ENCODE peak calls at places on chromosomes 16 and 17, in five cellular contexts. R is uterus, L is GM12864, V is breast epithelium, H is A549. X is an unnamed sample.

GRCh38 chr17:66343531-66344078 is 41.2 kb downstream of the PRKCA start:
- DNase-seq in H (peak), R (no peak), V (no peak), L (no peak), X (no peak)

GRCh38 chr17:80619535-80620235 is 75.0 kb downstream of the RPTOR start:
- DNase-seq in R (no peak), L (no peak), H (peak), V (no peak), X (peak)

GRCh38 chr17:12693640-12694039 is 27.9 kb downstream of the MYOCD start:
- DNase-seq in V (no peak), R (no peak), H (no peak), L (no peak), X (no peak)

GRCh38 chr17:76547183-76547641 is 7.4 kb downstream of the PRCD start:
- DNase-seq in V (no peak), L (no peak), H (peak), R (peak), X (peak)

GRCh38 chr16:13401631-13402030 is 500.2 kb downstream of the SHISA9 start:
- DNase-seq in V (no peak), H (no peak), L (no peak), R (no peak), X (no peak)

GRCh38 chr17:76027159-76027839 is at the start of gene EVPL:
- DNase-seq in L (no peak), V (peak), R (no peak), H (peak), X (no peak)

GRCh38 chr16:70577256-70577698 is 53.7 kb downstream of the SF3B3 start:
- DNase-seq in V (peak), L (no peak), R (no peak), H (no peak), X (peak)

GRCh38 chr16:14475370-14476139 is 154.5 kb downstream of the PARN start:
- DNase-seq in R (no peak), H (peak), V (no peak), L (no peak), X (no peak)

GRCh38 chr17:42544874-42545283 is 7.8 kb upstream of the HSD17B1 start:
- DNase-seq in R (no peak), V (no peak), L (no peak), H (no peak), X (no peak)

GRCh38 chr17:42547698-42548069 is 5.0 kb upstream of the HSD17B1 start:
- DNase-seq in L (no peak), V (no peak), H (no peak), R (no peak), X (no peak)

GRCh38 chr17:42547001-42547461 is 5.7 kb upstream of the HSD17B1 start:
- DNase-seq in V (no peak), L (no peak), R (no peak), H (no peak), X (no peak)

GRCh38 chr17:42548993-42549755 is 3.5 kb upstream of the HSD17B1 start:
- DNase-seq in V (no peak), L (no peak), H (no peak), R (no peak), X (no peak)

GRCh38 chr17:42548070-42548837 is 4.5 kb upstream of the HSD17B1 start:
- DNase-seq in R (peak), L (peak), V (peak), H (peak), X (no peak)
- TF ChIP-seq CTCF in R (peak), L (peak), V (peak), H (peak), X (no peak)

GRCh38 chr17:30104575-30105339 is 11.9 kb upstream of the NSRP1 start:
- DNase-seq in H (peak), R (peak), V (peak), L (no peak), X (peak)

DNA sequence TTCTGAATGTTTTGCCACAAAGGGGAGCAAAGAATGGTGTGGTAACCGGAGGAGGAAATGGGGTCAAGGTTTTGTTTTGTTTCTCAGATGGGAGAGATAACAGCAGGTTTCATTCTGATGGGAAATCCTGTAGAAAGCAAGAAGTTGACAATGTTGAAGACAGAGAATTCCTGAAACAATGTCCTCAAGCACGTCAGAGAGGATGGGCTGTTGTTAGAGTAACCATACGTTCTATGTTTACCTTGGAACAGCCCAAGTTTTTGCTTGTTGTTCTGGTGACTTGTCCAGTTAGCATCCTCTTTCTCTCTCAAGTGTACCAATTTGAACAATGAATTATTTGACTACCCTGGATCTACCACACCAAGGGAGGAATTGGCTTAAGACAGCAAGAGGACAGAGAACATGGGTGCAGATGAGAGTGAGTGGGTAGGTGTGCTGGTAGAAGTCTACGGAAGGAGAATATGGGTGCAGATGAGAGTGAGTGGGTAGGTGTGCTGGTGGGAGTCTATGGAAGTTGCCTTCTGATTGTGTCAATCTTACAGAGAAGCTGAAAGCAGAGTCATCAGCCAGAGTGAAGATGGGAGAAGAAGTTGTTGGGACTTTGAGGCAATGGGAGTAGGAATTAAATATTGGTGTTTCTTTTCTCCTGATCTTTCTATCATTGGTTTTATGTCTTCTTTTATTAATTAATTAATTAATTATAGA is 14.8 kb upstream of the NSRP1 start:
- DNase-seq in H (no peak), V (no peak), L (no peak), R (no peak), X (no peak)
- H3K4me3 ChIP-seq in H (no peak), V (no peak), L (no peak), R (no peak), X (no peak)

DNA sequence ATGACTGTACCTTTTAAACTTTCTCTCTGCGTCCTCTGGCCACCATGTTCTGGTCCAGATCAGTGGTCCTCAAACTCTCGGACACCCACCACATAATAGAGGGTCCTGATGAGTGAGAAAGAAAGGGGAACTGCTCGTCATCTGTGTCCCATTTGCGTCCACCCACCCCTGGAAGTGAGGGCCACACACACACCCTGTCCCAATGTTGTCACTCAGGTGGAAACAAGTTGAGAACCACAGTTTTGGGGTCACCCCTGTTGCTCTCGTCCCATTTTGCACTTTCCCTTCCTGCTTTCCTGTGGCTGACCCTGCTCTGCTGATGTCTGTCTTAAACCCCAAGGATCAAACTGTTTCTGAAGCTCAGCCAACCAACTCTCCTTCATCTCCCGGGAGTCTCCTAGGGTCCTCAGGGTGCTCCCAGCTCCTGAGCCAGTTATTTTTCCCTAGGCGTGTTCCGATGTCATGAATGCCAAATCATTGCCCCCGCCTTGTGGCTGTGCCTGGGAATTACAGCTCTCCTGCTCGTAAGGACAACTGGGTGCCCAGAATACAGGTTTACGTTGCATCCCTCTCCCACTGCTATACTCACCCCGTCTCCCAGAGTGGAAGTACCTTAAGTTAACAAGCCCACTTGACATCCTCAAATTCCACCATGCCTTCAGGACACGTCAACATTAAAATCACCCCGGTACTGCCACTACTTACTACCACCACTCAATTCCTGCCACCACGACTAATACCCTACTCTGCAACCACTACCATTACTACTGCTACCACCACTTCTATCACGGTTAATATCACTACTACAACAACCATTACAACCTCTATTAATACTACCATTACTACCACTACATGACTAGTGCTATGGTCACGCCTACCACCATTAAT is 26.0 kb upstream of the HNF1B start:
- DNase-seq in H (peak), R (no peak), L (no peak), V (no peak), X (no peak)
- TF ChIP-seq CTCF in H (peak), R (no peak), L (peak), V (no peak), X (no peak)

GRCh38 chr17:14298221-14298994 is 2.5 kb upstream of the HS3ST3B1 start:
- DNase-seq in R (no peak), H (no peak), L (no peak), V (no peak), X (no peak)

GRCh38 chr17:14297161-14297851 is 3.6 kb upstream of the HS3ST3B1 start:
- DNase-seq in H (peak), V (no peak), L (no peak), R (no peak), X (no peak)

GRCh38 chr17:14301279-14301760 is 439 bp downstream of the HS3ST3B1 start:
- DNase-seq in H (no peak), V (no peak), R (no peak), L (no peak), X (no peak)

GRCh38 chr17:14300628-14301278 is at the start of gene HS3ST3B1:
- DNase-seq in V (peak), L (peak), H (peak), R (peak), X (peak)

DNA sequence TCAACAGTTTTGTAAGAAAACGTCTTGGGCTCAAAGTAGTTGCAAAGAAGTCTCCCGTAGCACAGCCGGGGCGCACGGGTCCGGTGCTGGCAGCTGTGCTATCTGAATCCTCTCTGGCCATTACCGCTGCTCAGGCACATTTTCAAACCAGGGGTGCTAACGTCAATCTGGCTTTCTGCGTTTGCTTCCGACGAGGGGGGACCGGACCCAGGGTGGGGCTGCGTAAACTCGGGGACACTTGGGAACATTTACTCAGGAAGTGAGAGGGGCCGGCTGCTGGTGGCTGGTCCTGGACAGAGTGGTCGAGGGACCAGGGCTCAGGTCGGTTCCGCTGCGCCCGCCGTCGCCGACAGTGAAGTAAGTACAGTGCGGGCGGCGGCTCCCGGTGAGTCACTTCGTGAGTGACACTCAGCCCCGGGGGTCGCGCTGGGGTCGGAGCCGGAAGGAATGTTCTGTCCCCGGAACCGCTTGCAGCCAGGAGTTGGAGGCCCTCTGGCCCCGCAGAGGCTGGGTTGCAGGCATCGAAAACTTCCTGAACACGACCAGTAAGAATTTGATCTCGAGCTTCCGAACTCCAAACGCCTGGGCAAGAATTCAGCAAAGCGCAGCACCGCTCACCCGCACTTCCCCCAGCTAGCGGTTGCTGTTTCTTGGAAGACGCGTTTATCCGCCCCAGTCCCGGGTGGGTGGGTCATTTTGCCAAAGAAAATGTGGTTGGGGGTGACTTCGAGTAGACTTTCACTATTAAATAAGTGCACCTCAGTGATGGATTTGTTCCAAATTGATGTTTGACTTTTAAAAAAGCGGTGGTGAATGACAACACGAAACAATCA is 1.4 kb upstream of the HS3ST3B1 start:
- DNase-seq in L (no peak), V (no peak), R (no peak), H (no peak), X (no peak)
- H3K4me3 ChIP-seq in L (peak), V (peak), R (peak), H (peak), X (peak)